ENCODE peak calls at places on chromosomes 4 and X, in five cellular contexts. One of them, this sample, is unnamed.

GRCh38 chr4:127555106-127555505 is 77.7 kb upstream of the INTU start:
- DNase-seq in testis: no peak
- DNase-seq in thyroid gland: peak
- DNase-seq in AG10803: no peak
- DNase-seq in CD4-positive, alpha-beta memory T cell: no peak
- DNase-seq in this sample: no peak

GRCh38 chr4:146329042-146329716 is 114.8 kb downstream of the REELD1 start:
- DNase-seq in testis: no peak
- DNase-seq in thyroid gland: no peak
- DNase-seq in AG10803: peak
- DNase-seq in CD4-positive, alpha-beta memory T cell: no peak
- DNase-seq in this sample: peak

GRCh38 chr4:4603592-4603991 is 61.7 kb upstream of the STX18 start:
- DNase-seq in testis: no peak
- DNase-seq in thyroid gland: no peak
- DNase-seq in AG10803: no peak
- DNase-seq in CD4-positive, alpha-beta memory T cell: no peak
- DNase-seq in this sample: no peak

GRCh38 chr4:153120235-153120634 is 84.0 kb upstream of the TRIM2 start:
- DNase-seq in testis: no peak
- DNase-seq in thyroid gland: no peak
- DNase-seq in AG10803: no peak
- DNase-seq in CD4-positive, alpha-beta memory T cell: no peak
- DNase-seq in this sample: no peak

GRCh38 chrX:11099465-11099864 is 11.7 kb upstream of the HCCS start:
- DNase-seq in testis: no peak
- DNase-seq in thyroid gland: no peak
- DNase-seq in AG10803: no peak
- DNase-seq in CD4-positive, alpha-beta memory T cell: no peak
- DNase-seq in this sample: no peak

GRCh38 chr4:17613761-17614415 is 553 bp upstream of the MED28 start:
- DNase-seq in testis: no peak
- DNase-seq in thyroid gland: peak
- DNase-seq in AG10803: peak
- DNase-seq in CD4-positive, alpha-beta memory T cell: peak
- DNase-seq in this sample: peak

GRCh38 chr4:130722370-130722769 is 1626.4 kb downstream of the C4orf33 start:
- DNase-seq in testis: no peak
- DNase-seq in thyroid gland: no peak
- DNase-seq in AG10803: no peak
- DNase-seq in CD4-positive, alpha-beta memory T cell: no peak
- DNase-seq in this sample: no peak

GRCh38 chrX:20974326-20974725 is 399.9 kb upstream of the CNKSR2 start:
- DNase-seq in testis: no peak
- DNase-seq in thyroid gland: no peak
- DNase-seq in AG10803: peak
- DNase-seq in CD4-positive, alpha-beta memory T cell: no peak
- DNase-seq in this sample: peak

GRCh38 chr4:95522682-95523410 is 25.9 kb downstream of the UNC5C start:
- DNase-seq in testis: no peak
- DNase-seq in thyroid gland: no peak
- DNase-seq in AG10803: no peak
- DNase-seq in CD4-positive, alpha-beta memory T cell: no peak
- DNase-seq in this sample: no peak

GRCh38 chrX:15882704-15883539 is 28.3 kb upstream of the AP1S2 start:
- DNase-seq in testis: no peak
- DNase-seq in thyroid gland: no peak
- DNase-seq in AG10803: peak
- DNase-seq in CD4-positive, alpha-beta memory T cell: no peak
- DNase-seq in this sample: no peak

GRCh38 chr4:74283614-74284013 is 24.7 kb upstream of the EPGN start:
- DNase-seq in testis: no peak
- DNase-seq in thyroid gland: no peak
- DNase-seq in AG10803: peak
- DNase-seq in CD4-positive, alpha-beta memory T cell: no peak
- DNase-seq in this sample: peak

GRCh38 chr4:76758996-76759395 is 138.9 kb downstream of the SOWAHB start:
- DNase-seq in testis: no peak
- DNase-seq in thyroid gland: no peak
- DNase-seq in AG10803: no peak
- DNase-seq in CD4-positive, alpha-beta memory T cell: no peak
- DNase-seq in this sample: no peak

GRCh38 chr4:7103599-7104365 is 35.9 kb upstream of the GRPEL1 start:
- DNase-seq in testis: no peak
- DNase-seq in thyroid gland: peak
- DNase-seq in AG10803: no peak
- DNase-seq in CD4-positive, alpha-beta memory T cell: no peak
- DNase-seq in this sample: no peak

GRCh38 chr4:117001077-117001476 is 84.3 kb downstream of the TRAM1L1 start:
- DNase-seq in testis: no peak
- DNase-seq in thyroid gland: no peak
- DNase-seq in AG10803: no peak
- DNase-seq in CD4-positive, alpha-beta memory T cell: no peak
- DNase-seq in this sample: no peak

GRCh38 chrX:154432210-154432609 is 3.7 kb downstream of the ATP6AP1 start:
- DNase-seq in testis: no peak
- DNase-seq in thyroid gland: no peak
- DNase-seq in AG10803: no peak
- DNase-seq in CD4-positive, alpha-beta memory T cell: no peak
- DNase-seq in this sample: no peak

GRCh38 chr4:165991325-165992180 is 118.5 kb downstream of the TLL1 start:
- DNase-seq in testis: no peak
- DNase-seq in thyroid gland: no peak
- DNase-seq in AG10803: peak
- DNase-seq in CD4-positive, alpha-beta memory T cell: no peak
- DNase-seq in this sample: no peak

GRCh38 chr4:155972098-155972497 is 18.4 kb upstream of the CTSO start:
- DNase-seq in testis: no peak
- DNase-seq in thyroid gland: no peak
- DNase-seq in AG10803: peak
- DNase-seq in CD4-positive, alpha-beta memory T cell: no peak
- DNase-seq in this sample: peak

GRCh38 chr4:185592845-185593488 is 57.7 kb upstream of the PDLIM3 start:
- DNase-seq in testis: no peak
- DNase-seq in thyroid gland: no peak
- DNase-seq in AG10803: no peak
- DNase-seq in CD4-positive, alpha-beta memory T cell: no peak
- DNase-seq in this sample: no peak

GRCh38 chr4:84504821-84505220 is 5.7 kb upstream of the NKX6-1 start:
- DNase-seq in testis: no peak
- DNase-seq in thyroid gland: no peak
- DNase-seq in AG10803: no peak
- DNase-seq in CD4-positive, alpha-beta memory T cell: no peak
- DNase-seq in this sample: no peak

GRCh38 chrX:153381684-153382532 is 19.2 kb downstream of the PNMA6E start:
- DNase-seq in testis: peak
- DNase-seq in thyroid gland: no peak
- DNase-seq in AG10803: peak
- DNase-seq in CD4-positive, alpha-beta memory T cell: peak
- DNase-seq in this sample: peak

GRCh38 chrX:120358687-120359086 is 3.2 kb upstream of the ATP1B4 start:
- DNase-seq in testis: no peak
- DNase-seq in thyroid gland: no peak
- DNase-seq in AG10803: peak
- DNase-seq in CD4-positive, alpha-beta memory T cell: no peak
- DNase-seq in this sample: no peak

GRCh38 chrX:149493567-149494562 is 11.2 kb downstream of the IDS start:
- DNase-seq in testis: no peak
- DNase-seq in thyroid gland: peak
- DNase-seq in AG10803: no peak
- DNase-seq in CD4-positive, alpha-beta memory T cell: no peak
- DNase-seq in this sample: no peak

GRCh38 chr4:98094118-98094517 is 49.2 kb downstream of the STPG2 start:
- DNase-seq in testis: no peak
- DNase-seq in thyroid gland: no peak
- DNase-seq in AG10803: no peak
- DNase-seq in CD4-positive, alpha-beta memory T cell: no peak
- DNase-seq in this sample: no peak

GRCh38 chr4:111641813-111642579 is 503.3 kb upstream of the FAM241A start:
- DNase-seq in testis: peak
- DNase-seq in thyroid gland: peak
- DNase-seq in AG10803: peak
- DNase-seq in CD4-positive, alpha-beta memory T cell: no peak
- DNase-seq in this sample: peak

GRCh38 chr4:1048781-1049590 is 37.6 kb downstream of the FGFRL1 start:
- DNase-seq in testis: no peak
- DNase-seq in thyroid gland: no peak
- DNase-seq in AG10803: no peak
- DNase-seq in CD4-positive, alpha-beta memory T cell: no peak
- DNase-seq in this sample: no peak

GRCh38 chrX:107485019-107485418 is 35.6 kb downstream of the FRMPD3 start:
- DNase-seq in testis: no peak
- DNase-seq in thyroid gland: no peak
- DNase-seq in AG10803: peak
- DNase-seq in CD4-positive, alpha-beta memory T cell: no peak
- DNase-seq in this sample: peak

GRCh38 chr4:117093581-117093980 is 8.2 kb upstream of the TRAM1L1 start:
- DNase-seq in testis: no peak
- DNase-seq in thyroid gland: no peak
- DNase-seq in AG10803: peak
- DNase-seq in CD4-positive, alpha-beta memory T cell: no peak
- DNase-seq in this sample: peak

GRCh38 chrX:23127586-23127985 is 127.8 kb downstream of the DDX53 start:
- DNase-seq in testis: no peak
- DNase-seq in thyroid gland: no peak
- DNase-seq in AG10803: no peak
- DNase-seq in CD4-positive, alpha-beta memory T cell: no peak
- DNase-seq in this sample: no peak

GRCh38 chr4:76665139-76665538 is 230.1 kb downstream of the SHROOM3 start:
- DNase-seq in testis: no peak
- DNase-seq in thyroid gland: peak
- DNase-seq in AG10803: peak
- DNase-seq in CD4-positive, alpha-beta memory T cell: no peak
- DNase-seq in this sample: no peak

GRCh38 chrX:53247928-53248327 is 22.9 kb upstream of the KDM5C start:
- DNase-seq in testis: no peak
- DNase-seq in thyroid gland: no peak
- DNase-seq in AG10803: no peak
- DNase-seq in CD4-positive, alpha-beta memory T cell: no peak
- DNase-seq in this sample: no peak

DNA sequence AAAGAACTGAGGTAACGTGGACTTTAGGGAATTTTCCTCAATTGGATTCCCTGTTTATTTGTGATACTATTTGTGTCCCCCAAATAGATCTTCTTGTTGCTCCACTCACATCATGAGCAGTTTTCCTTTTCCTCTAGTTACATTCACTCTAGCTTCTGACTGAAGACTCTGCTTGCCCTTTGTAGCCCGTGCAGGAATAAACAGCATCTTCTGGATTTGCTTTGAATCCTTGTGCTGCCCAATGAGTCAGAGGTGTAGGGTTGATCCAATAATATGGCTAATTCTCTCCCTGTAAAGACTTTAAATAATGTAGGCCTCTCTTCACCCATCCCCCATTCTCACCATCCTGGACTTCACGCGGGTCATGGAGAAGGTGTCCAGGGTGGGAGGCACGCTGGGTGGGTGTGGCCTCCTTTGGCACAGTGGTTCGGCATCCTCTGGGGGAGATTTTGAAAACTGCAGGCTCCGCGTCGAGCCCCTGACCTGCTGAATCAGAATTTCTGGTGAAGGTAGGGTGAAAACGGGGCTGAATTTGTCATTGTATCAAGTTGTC is 9.0 kb downstream of the HAND2 start:
- DNase-seq in testis: no peak
- DNase-seq in thyroid gland: no peak
- DNase-seq in AG10803: no peak
- DNase-seq in CD4-positive, alpha-beta memory T cell: no peak
- DNase-seq in this sample: no peak
- H3K4me3 ChIP-seq in testis: no peak
- H3K4me3 ChIP-seq in thyroid gland: no peak
- H3K4me3 ChIP-seq in AG10803: no peak
- H3K4me3 ChIP-seq in CD4-positive, alpha-beta memory T cell: no peak
- H3K4me3 ChIP-seq in this sample: peak

GRCh38 chr4:108169639-108170038 is 907 bp upstream of the LEF1 start:
- DNase-seq in testis: no peak
- DNase-seq in thyroid gland: no peak
- DNase-seq in AG10803: no peak
- DNase-seq in CD4-positive, alpha-beta memory T cell: no peak
- DNase-seq in this sample: no peak
- H3K4me3 ChIP-seq in testis: no peak
- H3K4me3 ChIP-seq in thyroid gland: no peak
- H3K4me3 ChIP-seq in AG10803: no peak
- H3K4me3 ChIP-seq in CD4-positive, alpha-beta memory T cell: no peak
- H3K4me3 ChIP-seq in this sample: no peak

DNA sequence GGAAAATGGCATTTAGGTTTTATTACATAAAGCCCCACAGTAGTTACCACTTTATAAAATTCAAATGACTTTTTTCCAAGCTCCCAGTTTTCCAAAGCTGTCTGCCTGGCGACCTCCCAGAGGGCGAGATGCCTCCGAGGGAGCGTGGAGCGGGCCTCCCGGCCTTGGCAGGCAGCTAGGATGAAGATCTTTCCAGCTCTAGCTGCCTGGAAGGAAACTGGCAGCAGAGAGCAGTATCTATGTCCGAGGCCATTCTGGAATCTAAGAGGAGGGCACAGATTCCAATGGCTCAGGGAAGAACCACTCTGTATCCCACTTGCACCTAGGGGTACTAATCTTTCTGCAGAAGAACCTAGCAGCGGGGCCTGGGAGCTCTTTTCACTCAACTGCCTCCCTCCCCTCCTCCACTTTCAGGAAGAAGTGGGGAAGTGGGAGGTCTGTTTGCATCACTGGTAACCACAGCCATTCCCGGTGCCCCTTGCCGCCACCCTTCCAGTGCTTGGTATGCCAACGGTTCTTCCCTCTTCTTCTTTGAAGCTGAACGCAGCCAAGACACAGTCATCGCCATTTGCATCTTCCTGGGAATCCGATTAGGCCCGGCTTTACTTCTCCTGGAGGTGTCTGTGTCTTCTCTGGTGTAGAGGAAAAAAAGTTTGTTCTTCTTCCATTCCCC is 47.4 kb upstream of the RBPJ start:
- DNase-seq in testis: peak
- DNase-seq in thyroid gland: no peak
- DNase-seq in AG10803: peak
- DNase-seq in CD4-positive, alpha-beta memory T cell: no peak
- DNase-seq in this sample: no peak
- H3K4me3 ChIP-seq in testis: no peak
- H3K4me3 ChIP-seq in thyroid gland: no peak
- H3K4me3 ChIP-seq in AG10803: no peak
- H3K4me3 ChIP-seq in CD4-positive, alpha-beta memory T cell: no peak
- H3K4me3 ChIP-seq in this sample: no peak

GRCh38 chr4:102518703-102519131 is 17.6 kb downstream of the NFKB1 start:
- DNase-seq in testis: no peak
- DNase-seq in thyroid gland: peak
- DNase-seq in AG10803: peak
- DNase-seq in CD4-positive, alpha-beta memory T cell: peak
- DNase-seq in this sample: no peak

GRCh38 chr4:102519925-102520324 is 18.8 kb downstream of the NFKB1 start:
- DNase-seq in testis: no peak
- DNase-seq in thyroid gland: no peak
- DNase-seq in AG10803: no peak
- DNase-seq in CD4-positive, alpha-beta memory T cell: no peak
- DNase-seq in this sample: no peak

GRCh38 chr4:102525099-102525498 is 23.9 kb downstream of the NFKB1 start:
- DNase-seq in testis: no peak
- DNase-seq in thyroid gland: no peak
- DNase-seq in AG10803: peak
- DNase-seq in CD4-positive, alpha-beta memory T cell: no peak
- DNase-seq in this sample: no peak

GRCh38 chr4:102524691-102525090 is 23.5 kb downstream of the NFKB1 start:
- DNase-seq in testis: no peak
- DNase-seq in thyroid gland: no peak
- DNase-seq in AG10803: no peak
- DNase-seq in CD4-positive, alpha-beta memory T cell: no peak
- DNase-seq in this sample: no peak

GRCh38 chr4:102521570-102522553 is 20.7 kb downstream of the NFKB1 start:
- DNase-seq in testis: no peak
- DNase-seq in thyroid gland: no peak
- DNase-seq in AG10803: no peak
- DNase-seq in CD4-positive, alpha-beta memory T cell: no peak
- DNase-seq in this sample: no peak
- H3K4me3 ChIP-seq in testis: no peak
- H3K4me3 ChIP-seq in thyroid gland: no peak
- H3K4me3 ChIP-seq in AG10803: no peak
- H3K4me3 ChIP-seq in CD4-positive, alpha-beta memory T cell: no peak
- H3K4me3 ChIP-seq in this sample: no peak

This sample was measured in adipocyte.